ENCODE peak calls at places on chromosomes 4 and X, in nine cellular contexts. Z, G, E, L, B, T, J, W and X are unnamed samples.

GRCh38 chr4:8332891-8333331 is 63.4 kb downstream of the HTRA3 start:
- DNase-seq in Z (no peak), G (peak; percentile 21), E (no peak), L (no peak), B (no peak), T (no peak), J (no peak), W (no peak), X (no peak)

GRCh38 chr4:26885912-26886274 is 25.3 kb downstream of the STIM2 start:
- DNase-seq in Z (peak; percentile 19), G (no peak), E (no peak), L (no peak), B (no peak), T (no peak), J (no peak), W (no peak), X (no peak)

GRCh38 chrX:88135735-88136134 is 611.3 kb upstream of the CPXCR1 start:
- DNase-seq in Z (no peak), G (no peak), E (no peak), L (no peak), B (no peak), T (no peak), J (no peak), W (peak; percentile 24), X (no peak)

GRCh38 chr4:22345055-22345454 is 170.8 kb downstream of the ADGRA3 start:
- DNase-seq in Z (no peak), G (no peak), E (no peak), L (no peak), B (no peak), T (no peak), J (no peak), W (no peak), X (no peak)

GRCh38 chr4:99815597-99816011 is 1.0 kb upstream of the DAPP1 start:
- DNase-seq in Z (no peak), G (peak; percentile 100), E (no peak), L (peak; percentile 20), B (no peak), T (no peak), J (no peak), W (no peak), X (no peak)

GRCh38 chrX:40174594-40175415 is 77.0 kb upstream of the BCOR start:
- DNase-seq in Z (no peak), G (no peak), E (peak; percentile 73), L (no peak), B (peak; percentile 78), T (peak; percentile 57), J (no peak), W (peak; percentile 66), X (no peak)

GRCh38 chr4:168717852-168718251 is 221.0 kb downstream of the PALLD start:
- DNase-seq in Z (no peak), G (peak; percentile 68), E (no peak), L (peak; percentile 45), B (no peak), T (no peak), J (no peak), W (no peak), X (no peak)

GRCh38 chr4:31104596-31104995 is 384.4 kb downstream of the PCDH7 start:
- DNase-seq in Z (no peak), G (no peak), E (no peak), L (no peak), B (no peak), T (no peak), J (no peak), W (no peak), X (no peak)

GRCh38 chrX:134548257-134548732 is 88.3 kb downstream of the HPRT1 start:
- DNase-seq in Z (no peak), G (no peak), E (no peak), L (no peak), B (peak; percentile 50), T (no peak), J (no peak), W (no peak), X (no peak)

GRCh38 chr4:189206953-189207352 is 733.7 kb upstream of the FRG1 start:
- DNase-seq in Z (no peak), G (no peak), E (no peak), L (no peak), B (no peak), T (no peak), J (no peak), W (no peak), X (no peak)

GRCh38 chr4:52883183-52883621 is 21.1 kb downstream of the RASL11B start:
- DNase-seq in Z (no peak), G (no peak), E (no peak), L (no peak), B (peak; percentile 55), T (no peak), J (no peak), W (no peak), X (no peak)

GRCh38 chr4:136106753-136107152 is 1425.5 kb downstream of the PCDH18 start:
- DNase-seq in Z (no peak), G (no peak), E (no peak), L (no peak), B (peak; percentile 82), T (no peak), J (no peak), W (no peak), X (no peak)

GRCh38 chr4:139243448-139244365 is 36.3 kb downstream of the MGARP start:
- DNase-seq in Z (no peak), G (peak; percentile 100), E (no peak), L (peak; percentile 99), B (no peak), T (no peak), J (no peak), W (peak; percentile 94), X (peak; percentile 4)

GRCh38 chr4:177410566-177410965 is 31.7 kb downstream of the AGA start:
- DNase-seq in Z (no peak), G (no peak), E (no peak), L (no peak), B (no peak), T (no peak), J (no peak), W (no peak), X (no peak)

GRCh38 chr4:21888195-21888976 is 60.2 kb downstream of the KCNIP4 start:
- DNase-seq in Z (no peak), G (peak; percentile 92), E (no peak), L (peak; percentile 93), B (no peak), T (no peak), J (no peak), W (peak; percentile 81), X (no peak)

GRCh38 chrX:30301977-30302376 is 7.2 kb downstream of the NR0B1 start:
- DNase-seq in Z (no peak), G (peak; percentile 47), E (no peak), L (peak; percentile 43), B (peak; percentile 40), T (no peak), J (no peak), W (peak; percentile 25), X (no peak)

DNA sequence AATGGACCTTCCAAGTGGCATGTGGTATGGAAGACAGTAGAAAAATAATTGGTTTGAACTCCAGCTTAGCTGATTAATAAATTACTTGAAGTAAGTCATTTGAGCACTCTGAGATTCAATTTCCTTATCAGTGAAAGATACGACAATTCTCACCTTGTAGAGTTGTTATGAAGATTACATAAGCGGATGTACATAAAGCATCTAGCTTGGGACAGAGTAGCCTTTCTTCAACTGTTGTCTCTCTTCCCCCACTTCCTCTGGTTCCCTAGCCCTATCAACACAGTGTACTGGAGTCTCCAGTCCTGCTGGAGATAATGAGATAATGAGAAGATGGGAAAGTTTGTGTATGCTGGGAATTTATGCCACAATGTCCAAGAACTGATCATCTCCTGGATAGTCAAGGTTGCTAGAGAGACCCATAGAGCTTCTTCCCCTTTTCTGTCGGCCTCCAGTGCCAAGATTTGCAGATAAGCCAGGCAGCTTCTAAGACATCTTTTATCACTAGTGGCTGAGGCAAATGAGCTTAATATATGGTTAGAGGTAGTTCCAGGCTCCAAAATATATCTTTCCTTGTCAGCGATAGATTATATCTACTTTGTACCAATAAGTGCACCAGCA is 33.9 kb downstream of the VSIG4 start:
- DNase-seq in Z (no peak), G (no peak), E (no peak), L (no peak), B (no peak), T (no peak), J (no peak), W (no peak), X (no peak)
- H3K4me1 ChIP-seq in Z (no peaks in the 10 kb centered on the region), G (no peaks in the 10 kb centered on the region), E (no peaks in the 10 kb centered on the region), L (no peaks in the 10 kb centered on the region), B (peaks cover 1% of the 10 kb centered on the region), T (no peaks in the 10 kb centered on the region), J (no peaks in the 10 kb centered on the region), W (no peaks in the 10 kb centered on the region), X (no peaks in the 10 kb centered on the region)

GRCh38 chrX:64196606-64197005 is 8.9 kb downstream of the AMER1 start:
- DNase-seq in Z (no peak), G (no peak), E (no peak), L (no peak), B (no peak), T (no peak), J (no peak), W (no peak), X (no peak)
- H3K4me1 ChIP-seq in Z (no peaks in the 10 kb centered on the region), G (no peaks in the 10 kb centered on the region), E (peaks cover 6% of the 10 kb centered on the region), L (no peaks in the 10 kb centered on the region), B (no peaks in the 10 kb centered on the region), T (no peaks in the 10 kb centered on the region), J (no peaks in the 10 kb centered on the region), W (no peaks in the 10 kb centered on the region), X (peaks cover 6% of the 10 kb centered on the region)

DNA sequence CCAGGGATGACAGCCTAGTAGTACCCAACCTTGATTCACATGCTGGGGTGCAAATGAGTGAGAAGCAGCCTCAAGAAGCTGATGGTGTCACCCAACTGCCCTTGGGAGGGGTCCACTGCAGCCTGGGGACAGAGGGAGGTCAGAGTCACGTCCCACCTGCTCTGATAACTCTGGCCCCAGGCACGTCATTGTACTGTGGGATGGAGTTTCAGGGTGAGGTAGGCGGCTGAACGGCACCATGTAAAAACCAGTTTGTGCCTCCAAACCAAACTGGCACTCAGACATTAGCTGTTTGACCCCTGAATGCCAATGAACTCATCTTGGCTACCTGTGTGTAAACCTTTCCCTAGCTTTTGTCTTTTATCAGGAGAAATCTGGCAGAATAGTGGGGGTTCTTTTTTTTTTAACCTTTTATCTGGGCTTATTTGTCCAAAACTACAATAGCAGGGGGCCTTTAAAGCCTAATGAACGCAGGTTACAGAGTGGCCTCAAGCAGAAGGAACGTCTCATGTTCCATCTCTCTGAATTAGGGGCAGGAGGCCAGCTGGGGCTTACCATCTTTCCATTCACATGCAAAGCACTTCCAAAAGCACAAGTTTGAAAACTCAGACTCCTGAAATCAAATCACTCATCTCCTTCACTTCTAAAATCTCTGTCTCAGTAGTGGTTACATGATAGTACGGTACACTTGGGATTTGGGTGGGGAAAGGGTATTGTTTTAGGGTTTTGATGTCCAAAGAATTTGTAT is 89.4 kb downstream of the IRF2 start:
- DNase-seq in Z (no peak), G (peak; percentile 72), E (no peak), L (peak; percentile 46), B (peak; percentile 43), T (no peak), J (no peak), W (peak; percentile 61), X (no peak)
- H3K4me1 ChIP-seq in Z (peaks cover 30% of the 10 kb centered on the region), G (peaks cover 41% of the 10 kb centered on the region), E (peaks cover 62% of the 10 kb centered on the region), L (peaks cover 27% of the 10 kb centered on the region), B (peaks cover 51% of the 10 kb centered on the region), T (peaks cover 35% of the 10 kb centered on the region), J (peaks cover 21% of the 10 kb centered on the region), W (peaks cover 47% of the 10 kb centered on the region), X (peaks cover 28% of the 10 kb centered on the region)

DNA sequence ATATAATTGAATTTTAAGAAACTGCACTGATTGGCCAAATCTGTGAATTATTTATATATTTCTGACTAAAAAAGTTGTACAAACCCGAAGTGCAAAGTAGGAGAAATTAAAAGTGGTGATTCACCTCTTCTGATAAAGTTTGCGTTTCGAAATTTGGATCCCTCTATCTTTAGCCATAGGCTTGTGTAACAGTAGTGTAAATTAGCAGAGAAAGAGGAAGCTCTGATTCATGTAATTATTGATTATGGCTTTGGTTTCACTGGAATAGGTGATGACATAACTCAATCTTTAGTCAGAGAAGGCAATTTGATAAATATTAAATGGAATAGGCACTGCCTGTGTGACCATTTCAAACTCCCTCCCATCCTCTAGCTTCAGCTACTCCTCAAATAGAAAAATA is 717.8 kb upstream of the PCDH7 start:
- DNase-seq in Z (no peak), G (no peak), E (no peak), L (no peak), B (no peak), T (no peak), J (no peak), W (no peak), X (no peak)
- H3K4me1 ChIP-seq in Z (no peaks in the 10 kb centered on the region), G (no peaks in the 10 kb centered on the region), E (no peaks in the 10 kb centered on the region), L (no peaks in the 10 kb centered on the region), B (no peaks in the 10 kb centered on the region), T (no peaks in the 10 kb centered on the region), J (no peaks in the 10 kb centered on the region), W (no peaks in the 10 kb centered on the region), X (no peaks in the 10 kb centered on the region)